ENCODE peak calls at places on chromosomes 2 and 18, in eight cellular contexts. T is brain microvascular endothelial cell; R is uterus; A is GM23248; H is psoas muscle; Y is effector memory CD4-positive, alpha-beta T cell; B is pancreas; Q is neural progenitor cell. C is an unnamed sample.

GRCh38 chr2:223925106-223925505 is 20.0 kb downstream of the WDFY1 start:
- DNase-seq in T (no peak), H (no peak), Y (no peak), B (no peak), R (no peak), A (peak), Q (no peak), C (no peak)

GRCh38 chr18:33928226-33928625 is 296.5 kb downstream of the NOL4 start:
- DNase-seq in Q (no peak), Y (no peak), B (no peak), H (no peak), T (peak), R (no peak), A (no peak), C (no peak)

GRCh38 chr2:195837987-195838386 is 181.0 kb downstream of the SLC39A10 start:
- DNase-seq in T (no peak), Y (no peak), R (no peak), H (no peak), Q (no peak), A (peak), B (no peak), C (no peak)

GRCh38 chr2:133264951-133265949 is 303.0 kb downstream of the NCKAP5 start:
- DNase-seq in A (no peak), T (no peak), Q (peak), H (peak), R (no peak), Y (no peak), B (peak), C (peak)

GRCh38 chr2:129254718-129255117 is 724.7 kb upstream of the RAB6C start:
- DNase-seq in Q (no peak), Y (no peak), R (no peak), A (no peak), H (no peak), B (no peak), T (no peak), C (no peak)

GRCh38 chr2:45732946-45733345 is 81.5 kb downstream of the PRKCE start:
- DNase-seq in R (no peak), Y (no peak), A (no peak), Q (no peak), H (no peak), B (no peak), T (no peak), C (no peak)

GRCh38 chr2:179051250-179051649 is 1.3 kb upstream of the CCDC141 start:
- DNase-seq in H (no peak), Y (no peak), R (no peak), T (no peak), Q (no peak), A (no peak), B (no peak), C (no peak)

GRCh38 chr2:65802298-65802942 is 370.0 kb upstream of the SPRED2 start:
- DNase-seq in Y (no peak), A (no peak), Q (no peak), T (no peak), H (no peak), B (no peak), R (no peak), C (no peak)

GRCh38 chr2:173028671-173029070 is 47.0 kb upstream of the MAP3K20 start:
- DNase-seq in R (no peak), A (no peak), B (no peak), Q (no peak), H (no peak), Y (no peak), T (no peak), C (no peak)

GRCh38 chr18:36856815-36857214 is 27.9 kb downstream of the KIAA1328 start:
- DNase-seq in Q (no peak), Y (no peak), B (no peak), R (no peak), H (no peak), A (no peak), T (no peak), C (no peak)

GRCh38 chr2:64749446-64749845 is 95.7 kb upstream of the SERTAD2 start:
- DNase-seq in H (no peak), Y (no peak), A (peak), Q (no peak), B (no peak), R (no peak), T (no peak), C (no peak)
- H3K4me3 ChIP-seq in H (peak), Y (peak), A (peak), Q (peak), B (peak), R (peak), T (peak), C (peak)

GRCh38 chr18:48977914-48978313 is 27.1 kb upstream of the SMAD7 start:
- DNase-seq in R (no peak), Q (no peak), Y (no peak), H (no peak), B (no peak), T (no peak), A (no peak), C (no peak)

GRCh38 chr18:48973731-48974130 is 23.0 kb upstream of the SMAD7 start:
- DNase-seq in A (peak), Y (no peak), Q (no peak), T (no peak), B (no peak), R (peak), H (no peak), C (no peak)

GRCh38 chr18:48975817-48976649 is 25.3 kb upstream of the SMAD7 start:
- DNase-seq in T (no peak), Y (peak), B (peak), Q (peak), H (peak), A (peak), R (no peak), C (peak)

GRCh38 chr18:48975221-48975816 is 24.6 kb upstream of the SMAD7 start:
- DNase-seq in Q (peak), R (peak), Y (no peak), B (no peak), T (no peak), H (no peak), A (peak), C (no peak)

GRCh38 chr18:48974304-48975220 is 23.8 kb upstream of the SMAD7 start:
- DNase-seq in A (peak), H (peak), Q (peak), T (no peak), R (no peak), B (no peak), Y (no peak), C (peak)
- H3K4me3 ChIP-seq in A (peak), H (peak), Q (peak), T (peak), R (peak), B (peak), Y (no peak), C (no peak)

GRCh38 chr18:74148543-74149070 is 284 bp downstream of the TIMM21 start:
- DNase-seq in B (no peak), A (no peak), Q (peak), T (no peak), H (no peak), Y (no peak), R (no peak), C (no peak)

GRCh38 chr18:74142251-74142650 is 5.4 kb downstream of the FBXO15 start:
- DNase-seq in H (no peak), Q (no peak), T (no peak), R (no peak), B (no peak), Y (no peak), A (peak), C (no peak)

GRCh38 chr18:74147779-74148542 is at the start of the genes FBXO15 and TIMM21:
- DNase-seq in A (peak), Q (peak), H (peak), T (peak), B (peak), R (peak), Y (peak), C (peak)

GRCh38 chr18:74147491-74147778 is 199 bp downstream of the FBXO15 start:
- DNase-seq in Y (no peak), R (no peak), B (no peak), H (no peak), T (no peak), Q (no peak), A (no peak), C (no peak)

GRCh38 chr18:74146756-74147155 is 878 bp downstream of the FBXO15 start:
- DNase-seq in Y (no peak), A (peak), H (no peak), R (no peak), T (no peak), B (no peak), Q (no peak), C (no peak)
- H3K4me3 ChIP-seq in Y (peak), A (peak), H (peak), R (no peak), T (peak), B (no peak), Q (peak), C (no peak)

DNA sequence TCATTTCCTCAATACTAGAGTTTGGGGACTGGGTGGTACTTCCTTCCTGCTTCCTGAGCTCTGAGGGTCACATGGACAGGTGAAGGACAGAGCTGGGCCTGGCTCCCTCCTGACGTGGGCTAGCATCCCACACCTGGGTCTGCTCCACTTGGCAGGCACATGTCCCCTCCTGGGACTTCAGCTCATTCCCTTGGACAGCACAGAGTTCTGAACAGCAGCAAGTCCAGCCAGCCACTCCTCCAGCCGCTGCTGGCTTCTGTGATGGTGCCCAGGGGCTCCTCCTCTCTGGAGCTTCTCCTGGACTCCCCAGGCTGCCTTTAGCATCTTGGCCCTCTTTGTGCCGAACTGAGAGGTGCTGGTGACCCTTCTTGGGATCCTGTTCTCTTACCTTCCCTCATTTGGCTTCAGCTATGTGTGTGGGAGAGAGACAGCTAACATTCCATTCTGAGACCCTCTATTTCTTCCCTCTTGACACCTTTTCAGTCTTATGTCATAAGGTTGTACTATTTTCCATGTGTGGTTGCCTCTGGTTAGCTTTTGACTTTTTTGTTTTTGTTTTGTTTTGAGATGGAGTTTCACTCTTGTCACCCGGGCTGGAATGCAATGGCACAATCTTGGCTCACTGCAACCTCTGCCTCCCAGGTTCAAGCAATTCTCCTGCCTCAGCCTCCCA is 107.0 kb downstream of the B3GNT2 start:
- DNase-seq in H (no peak), Y (no peak), R (no peak), B (no peak), Q (no peak), T (no peak), A (no peak), C (no peak)
- H3K4me3 ChIP-seq in H (no peak), Y (no peak), R (no peak), B (no peak), Q (no peak), T (no peak), A (no peak), C (no peak)

GRCh38 chr2:54360055-54360792 is 95.9 kb upstream of the SPTBN1 start:
- DNase-seq in Y (no peak), Q (no peak), B (no peak), A (peak), R (peak), T (peak), H (no peak), C (peak)
- H3K4me3 ChIP-seq in Y (no peak), Q (no peak), B (no peak), A (peak), R (no peak), T (no peak), H (peak), C (no peak)

GRCh38 chr2:238940806-238941205 is 92.9 kb downstream of the TWIST2 start:
- DNase-seq in Q (no peak), A (no peak), H (no peak), B (no peak), T (no peak), R (peak), Y (no peak), C (peak)
- H3K4me3 ChIP-seq in Q (no peak), A (no peak), H (no peak), B (no peak), T (no peak), R (no peak), Y (no peak), C (no peak)

DNA sequence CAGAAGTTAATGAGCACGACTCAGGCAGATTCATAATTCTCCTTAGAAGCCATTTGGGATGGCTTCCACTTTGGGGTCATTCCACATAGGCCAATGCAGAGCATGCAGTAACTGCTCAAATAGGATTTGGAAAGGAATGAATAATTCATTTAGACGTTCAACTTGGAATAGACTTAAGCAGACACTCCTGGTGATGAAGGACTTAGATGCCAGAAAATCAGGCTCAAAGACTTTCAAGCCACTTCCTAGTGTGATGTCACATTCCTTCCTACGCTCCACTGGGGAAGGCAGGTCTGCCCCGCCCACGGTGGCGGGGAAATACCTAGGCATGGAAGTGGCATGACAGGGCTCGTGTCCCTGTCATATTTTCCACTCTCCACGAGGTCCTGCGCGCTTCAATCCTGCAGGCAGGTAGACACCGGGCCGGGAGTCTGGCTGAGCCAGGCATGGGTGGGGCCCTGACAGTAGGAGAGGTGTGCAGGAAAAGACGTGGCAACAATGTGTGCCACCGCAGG is at the start of gene IL1RL2:
- DNase-seq in A (peak), H (no peak), T (no peak), R (no peak), Y (no peak), Q (no peak), B (no peak), C (peak)
- H3K4me3 ChIP-seq in A (peak), H (peak), T (peak), R (peak), Y (peak), Q (no peak), B (peak), C (peak)

GRCh38 chr2:17539596-17539992 is 902 bp upstream of the VSNL1 start:
- DNase-seq in B (peak), Q (peak), T (no peak), Y (no peak), H (no peak), A (peak), R (peak), C (peak)
- H3K4me3 ChIP-seq in B (peak), Q (peak), T (peak), Y (no peak), H (peak), A (peak), R (peak), C (peak)

DNA sequence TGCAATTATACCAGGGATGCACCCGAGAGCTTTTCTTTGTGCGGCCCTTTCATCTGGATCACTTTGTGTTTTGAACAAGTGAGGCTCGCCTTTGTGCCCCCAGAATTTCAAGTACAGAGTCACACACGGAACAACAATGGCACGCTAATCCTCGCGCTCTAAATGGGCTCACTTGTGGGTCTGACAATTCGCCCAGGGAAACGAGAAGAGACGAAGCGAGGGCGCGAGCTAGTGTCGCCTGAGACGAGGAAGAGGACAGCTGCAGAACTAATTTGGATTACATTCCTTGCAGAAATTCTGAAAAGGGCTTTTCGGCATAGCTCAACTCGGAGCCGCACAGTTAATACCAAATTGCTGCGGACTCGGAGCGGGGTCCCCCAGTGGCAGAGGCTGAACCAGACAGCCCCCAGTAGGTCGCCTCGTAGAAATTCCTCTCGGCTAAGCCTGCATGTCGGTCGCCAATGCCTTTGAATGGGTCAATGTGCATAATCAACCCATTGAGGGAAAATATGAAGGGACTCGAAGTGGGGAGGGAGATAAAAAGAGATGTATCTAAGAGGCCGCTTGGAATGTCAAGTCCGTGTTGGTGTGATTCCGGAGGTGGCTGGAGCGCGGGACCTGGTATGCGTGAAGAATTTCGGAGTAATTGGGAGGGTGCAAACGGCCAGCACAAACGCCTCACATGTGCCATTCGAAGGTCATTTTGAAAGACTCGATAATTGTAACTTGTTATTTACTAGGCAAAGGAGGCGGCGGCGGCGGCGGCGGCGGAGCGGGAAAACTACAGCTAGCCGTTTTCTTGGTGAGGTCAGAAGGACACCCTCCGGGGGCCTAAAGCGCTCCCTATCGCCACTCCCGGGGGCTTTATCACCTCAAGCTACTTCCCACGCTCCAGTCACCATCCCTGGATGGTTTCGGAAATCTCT is 2.0 kb downstream of the ERBB4 start:
- DNase-seq in T (no peak), B (no peak), Q (peak), Y (no peak), A (peak), H (peak), R (no peak), C (no peak)
- H3K4me3 ChIP-seq in T (peak), B (peak), Q (peak), Y (no peak), A (peak), H (peak), R (peak), C (peak)

C was measured in adrenal gland.